ENCODE peak calls at places on chromosomes 7 and 10, in five cellular contexts. L is K562; G is hepatocyte; X is CD4-positive, CD25-positive, alpha-beta regulatory T cell; R is Panc1. Q is an unnamed sample. For H3K36me3, the result is how much of the 10 kb centered on the place peaks cover.

GRCh38 chr7:88758355-88759215 is 915 bp upstream of the ZNF804B start:
- DNase-seq in X (no peak), R (no peak), L (peak), G (peak), Q (no peak)

GRCh38 chr7:134724606-134725005 is 54.8 kb upstream of the CALD1 start:
- DNase-seq in X (no peak), G (no peak), L (peak), R (peak), Q (no peak)

GRCh38 chr7:157849726-157850125 is 512.9 kb downstream of the DNAJB6 start:
- DNase-seq in L (no peak), X (no peak), G (no peak), R (no peak), Q (no peak)

GRCh38 chr7:17774701-17775288 is 165.5 kb downstream of the SNX13 start:
- DNase-seq in X (no peak), L (no peak), R (no peak), G (no peak), Q (no peak)

GRCh38 chr7:131040467-131040932 is 287.2 kb upstream of the MKLN1 start:
- DNase-seq in G (peak), R (peak), X (no peak), L (peak), Q (peak)

GRCh38 chr10:55668326-55668922 is 692.6 kb downstream of the ZWINT start:
- DNase-seq in X (no peak), L (no peak), R (no peak), G (peak), Q (no peak)

GRCh38 chr7:94562525-94562924 is 52.9 kb downstream of the CASD1 start:
- DNase-seq in L (no peak), X (no peak), R (no peak), G (no peak), Q (no peak)

GRCh38 chr7:129376778-129377700 is 57.2 kb upstream of the STRIP2 start:
- DNase-seq in G (no peak), L (no peak), X (no peak), R (no peak), Q (no peak)

GRCh38 chr7:12683678-12684077 is 3.8 kb upstream of the ARL4A start:
- DNase-seq in R (no peak), X (no peak), G (no peak), L (no peak), Q (no peak)

GRCh38 chr7:135001390-135002165 is 15.3 kb downstream of the AGBL3 start:
- DNase-seq in G (no peak), X (no peak), R (no peak), L (no peak), Q (no peak)

GRCh38 chr7:108078156-108078781 is 51.9 kb downstream of the LAMB4 start:
- DNase-seq in R (no peak), L (peak), X (no peak), G (no peak), Q (no peak)

GRCh38 chr7:41219276-41219675 is 483.6 kb downstream of the INHBA start:
- DNase-seq in L (no peak), X (no peak), R (no peak), G (no peak), Q (peak)

GRCh38 chr10:89165923-89166322 is 41.2 kb downstream of the CH25H start:
- DNase-seq in G (no peak), X (no peak), L (no peak), R (no peak), Q (peak)

GRCh38 chr7:34662058-34662457 is 4.0 kb downstream of the NPSR1 start:
- DNase-seq in R (no peak), G (no peak), L (no peak), X (no peak), Q (no peak)

GRCh38 chr10:46028584-46029570 is 1.5 kb downstream of the NCOA4 start:
- DNase-seq in L (peak), G (peak), X (no peak), R (peak), Q (peak)

GRCh38 chr7:122137291-122138077 is 6.6 kb downstream of the AASS start:
- DNase-seq in G (no peak), X (no peak), R (no peak), L (no peak), Q (no peak)

GRCh38 chr7:42315096-42315495 is 78.1 kb upstream of the GLI3 start:
- DNase-seq in L (no peak), G (no peak), X (no peak), R (no peak), Q (no peak)

DNA sequence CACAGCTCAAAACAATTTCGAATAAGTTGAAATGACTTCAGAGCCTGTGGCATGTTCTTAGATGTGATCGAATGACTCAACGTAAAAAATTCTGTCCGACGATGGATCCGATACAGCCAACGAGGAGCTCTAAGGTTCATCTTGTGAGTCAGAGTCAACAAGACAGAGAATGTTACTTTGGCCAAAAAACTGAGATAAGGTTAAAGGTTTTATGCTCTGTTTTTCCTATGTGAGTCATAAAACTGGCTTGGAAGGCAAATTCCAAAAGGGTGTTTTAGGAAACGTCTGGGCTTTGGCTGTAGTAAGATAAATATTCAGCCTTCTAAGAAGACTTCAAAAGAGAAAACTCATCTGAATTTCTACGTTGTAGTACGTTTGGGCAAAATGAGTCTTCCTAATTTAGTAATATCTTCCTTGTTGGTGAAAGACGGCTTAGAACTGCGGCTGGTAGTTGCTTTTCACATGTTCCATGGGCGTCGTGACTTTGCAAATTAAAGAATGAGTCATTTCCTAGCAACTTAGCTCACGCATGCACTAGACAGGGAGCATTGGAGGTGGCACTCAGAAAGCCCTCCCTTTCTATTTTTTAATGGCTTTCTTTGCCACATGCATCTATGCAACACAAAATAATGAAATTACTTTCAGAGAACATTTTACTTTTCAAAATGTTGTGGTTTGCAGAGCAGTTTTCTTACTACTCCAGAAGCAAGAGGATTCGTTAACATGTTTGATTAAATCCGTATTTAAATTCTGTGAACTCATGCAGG is 28.2 kb downstream of the PFKP start:
- DNase-seq in X (no peak), L (peak), R (peak), G (peak), Q (peak)
- H3K36me3 ChIP-seq in X (under half), L (half or more), R (under half), G (under half), Q (under half)

GRCh38 chr10:35532141-35532540 is 73.0 kb upstream of the GJD4 start:
- DNase-seq in R (no peak), L (no peak), X (no peak), G (no peak), Q (no peak)

GRCh38 chr10:35536789-35537188 is 68.4 kb upstream of the GJD4 start:
- DNase-seq in L (no peak), X (no peak), G (no peak), R (no peak), Q (no peak)

GRCh38 chr10:35535136-35535535 is 70.0 kb upstream of the GJD4 start:
- DNase-seq in R (no peak), X (no peak), L (no peak), G (no peak), Q (no peak)

GRCh38 chr10:35533565-35533964 is 71.6 kb upstream of the GJD4 start:
- DNase-seq in L (peak), X (no peak), R (no peak), G (no peak), Q (no peak)
- H3K36me3 ChIP-seq in L (half or more), X (half or more), R (under half), G (under half), Q (under half)

DNA sequence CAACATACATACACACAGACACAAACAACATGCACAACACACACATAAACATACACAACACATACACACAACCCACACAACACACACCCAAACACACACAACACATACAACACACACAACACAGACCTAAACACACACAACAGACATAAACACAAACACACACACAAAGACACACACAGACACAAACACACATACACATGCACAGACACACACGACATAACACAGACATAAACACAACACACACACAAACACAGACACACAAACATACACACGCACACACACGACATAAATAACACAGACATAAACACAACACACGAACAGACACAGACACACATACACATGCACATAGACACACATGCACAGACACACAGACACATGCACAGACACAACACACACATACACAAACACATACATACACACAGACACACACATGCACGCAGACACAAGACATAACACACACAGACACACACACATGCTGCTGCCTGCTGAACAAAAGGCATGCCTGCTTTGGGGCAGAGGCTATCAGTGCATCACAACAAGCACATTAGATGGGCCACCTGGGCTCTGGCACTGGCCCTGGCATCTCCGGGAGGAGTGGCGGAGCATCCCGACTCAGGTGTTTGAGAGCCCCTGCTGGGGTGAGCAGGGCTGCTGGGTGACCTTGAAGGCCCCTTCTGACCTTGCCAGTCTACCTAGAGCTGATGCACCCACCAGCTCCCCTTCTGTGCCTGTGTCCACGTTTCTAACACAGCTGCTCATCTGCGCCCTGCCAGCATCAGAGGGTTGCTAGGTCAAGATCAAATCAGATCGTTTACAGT is 5.3 kb downstream of the LRCH4 start:
- DNase-seq in L (no peak), G (no peak), X (no peak), R (no peak), Q (no peak)
- H3K36me3 ChIP-seq in L (half or more), G (under half), X (half or more), R (under half), Q (under half)

DNA sequence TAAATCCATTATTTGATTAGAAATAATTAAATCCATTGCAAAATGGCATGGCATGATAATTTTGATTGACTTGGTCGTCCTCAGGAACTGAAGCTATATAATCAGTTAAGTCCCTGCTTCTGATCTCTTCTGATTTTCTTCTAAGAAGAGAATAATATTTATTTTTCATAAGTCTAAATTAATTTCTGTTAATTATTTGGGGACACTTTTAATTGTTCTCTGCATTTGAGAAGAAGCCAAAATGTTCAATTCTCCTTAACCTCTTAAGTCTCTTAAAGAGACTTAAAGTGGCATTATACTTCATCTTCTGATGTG is 67.2 kb downstream of the CAV1 start:
- DNase-seq in R (no peak), X (no peak), L (no peak), G (no peak), Q (no peak)
- H3K36me3 ChIP-seq in R (under half), X (under half), L (under half), G (under half), Q (under half)

GRCh38 chr10:100359030-100359432 is 12.0 kb downstream of the SCD start:
- DNase-seq in L (peak), G (no peak), R (no peak), X (no peak), Q (no peak)

GRCh38 chr10:100359529-100360150 is 12.6 kb downstream of the SCD start:
- DNase-seq in G (no peak), X (no peak), R (no peak), L (no peak), Q (no peak)

GRCh38 chr10:100357073-100357858 is 10.2 kb downstream of the SCD start:
- DNase-seq in R (no peak), X (no peak), L (no peak), G (no peak), Q (no peak)

GRCh38 chr10:100362570-100363496 is 15.8 kb downstream of the SCD start:
- DNase-seq in G (no peak), R (no peak), X (no peak), L (no peak), Q (no peak)

GRCh38 chr10:100360234-100360633 is 13.2 kb downstream of the SCD start:
- DNase-seq in G (no peak), R (no peak), L (no peak), X (no peak), Q (no peak)
- H3K36me3 ChIP-seq in G (under half), R (under half), L (half or more), X (under half), Q (under half)

DNA sequence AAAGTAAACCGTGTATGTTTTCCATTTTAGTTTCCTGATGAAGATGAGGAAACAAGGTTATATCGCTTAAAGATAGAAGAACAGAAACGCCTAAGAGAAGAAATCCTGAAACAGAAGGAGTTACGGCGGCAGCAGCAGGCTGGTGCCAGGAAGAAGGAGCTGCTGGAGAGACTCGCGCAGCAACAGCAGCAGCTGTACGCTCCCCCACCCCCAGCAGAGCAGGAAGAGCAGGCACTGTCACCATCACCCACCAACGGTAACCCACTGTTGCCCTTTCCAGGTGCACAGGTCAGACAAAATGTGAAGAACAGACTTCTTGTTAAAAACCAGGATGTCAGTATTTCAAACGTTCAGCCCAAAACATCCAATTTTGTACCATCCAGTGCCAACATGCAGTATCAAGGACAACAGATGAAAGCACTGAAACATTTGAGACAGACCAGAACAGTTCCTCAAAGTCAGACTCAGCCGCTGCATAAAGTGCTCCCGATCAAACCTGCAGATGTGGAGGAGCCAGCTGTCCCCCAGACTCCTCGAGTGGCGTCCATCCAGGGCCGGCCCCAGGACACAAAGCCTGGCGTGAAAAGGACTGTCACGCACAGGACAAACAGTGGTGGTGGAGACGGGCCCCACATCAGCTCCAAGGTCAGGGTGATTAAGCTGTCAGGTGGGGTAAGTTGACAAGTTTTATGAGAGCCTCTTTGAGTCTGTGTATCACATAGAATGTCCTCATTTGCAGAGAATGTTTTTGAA is 67.2 kb downstream of the SHH start:
- DNase-seq in L (no peak), G (no peak), X (no peak), R (no peak), Q (no peak)
- H3K36me3 ChIP-seq in L (half or more), G (under half), X (half or more), R (under half), Q (under half)

DNA sequence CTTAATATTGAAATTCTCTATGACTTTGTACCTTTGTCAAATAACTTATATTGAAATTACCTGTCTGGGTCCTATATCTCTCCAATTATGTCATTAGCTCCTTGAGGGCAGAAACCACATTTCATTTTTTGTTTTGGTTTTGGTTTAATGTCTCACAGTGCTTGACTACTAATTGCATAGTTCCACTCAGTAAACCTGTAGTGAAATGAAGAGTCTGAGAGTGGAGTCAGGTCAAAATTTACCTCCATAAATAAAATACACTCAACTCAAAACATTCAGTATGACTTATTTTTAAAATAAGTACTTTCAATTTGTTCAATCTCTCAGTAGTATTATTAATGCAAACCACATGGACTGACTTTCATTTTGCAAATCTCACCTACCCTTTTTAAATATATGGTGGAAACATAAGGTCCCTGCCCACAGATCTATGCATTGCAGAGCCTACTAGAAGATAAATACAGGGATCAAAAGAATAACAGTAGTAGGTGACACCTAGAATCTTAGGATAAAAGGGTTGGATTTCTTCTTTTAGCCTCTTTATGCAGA is 32.5 kb downstream of the PDE1C start:
- DNase-seq in G (no peak), X (no peak), L (no peak), R (no peak), Q (no peak)
- H3K36me3 ChIP-seq in G (under half), X (under half), L (under half), R (under half), Q (under half)

GRCh38 chr7:200704-201103 is 8.3 kb downstream of the FAM20C start:
- DNase-seq in R (no peak), G (no peak), L (no peak), X (no peak), Q (no peak)

GRCh38 chr7:205117-206010 is 13.0 kb downstream of the FAM20C start:
- DNase-seq in L (no peak), G (no peak), R (no peak), X (peak), Q (no peak)

GRCh38 chr7:207418-208127 is 15.2 kb downstream of the FAM20C start:
- DNase-seq in G (no peak), R (no peak), X (no peak), L (no peak), Q (no peak)

GRCh38 chr7:208128-208673 is 15.8 kb downstream of the FAM20C start:
- DNase-seq in G (no peak), L (no peak), R (no peak), X (no peak), Q (no peak)

DNA sequence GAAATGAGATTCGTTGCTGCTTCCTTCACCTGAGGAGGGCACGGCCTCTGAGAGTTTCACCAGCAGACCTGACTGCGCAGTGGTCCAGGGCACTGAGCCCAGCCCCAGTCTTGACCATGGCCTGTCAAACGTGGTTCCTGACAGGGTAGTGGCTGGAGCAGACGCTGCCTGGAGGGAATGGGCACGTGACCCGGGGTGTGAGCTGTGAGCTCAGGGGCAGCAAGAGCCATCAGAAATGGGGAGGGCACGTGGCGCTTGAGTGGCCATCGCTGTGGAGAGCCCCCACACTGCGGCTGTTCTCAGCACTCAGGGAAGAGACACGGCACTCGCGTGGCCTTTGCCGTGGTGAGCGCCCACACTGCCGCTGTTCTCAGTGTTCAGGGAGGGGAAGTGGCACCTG is 12.0 kb downstream of the FAM20C start:
- DNase-seq in R (no peak), X (no peak), L (no peak), G (no peak), Q (no peak)
- H3K36me3 ChIP-seq in R (under half), X (under half), L (under half), G (under half), Q (under half)

GRCh38 chr7:36887969-36888368 is 163.7 kb upstream of the AOAH start:
- DNase-seq in X (no peak), R (no peak), G (no peak), L (no peak), Q (no peak)

GRCh38 chr7:36884863-36885262 is 160.6 kb upstream of the AOAH start:
- DNase-seq in G (no peak), L (no peak), X (no peak), R (no peak), Q (no peak)

GRCh38 chr7:36887235-36887634 is 162.9 kb upstream of the AOAH start:
- DNase-seq in G (no peak), X (no peak), R (no peak), L (no peak), Q (no peak)

GRCh38 chr7:36894190-36894589 is 169.9 kb upstream of the AOAH start:
- DNase-seq in R (no peak), G (no peak), L (no peak), X (no peak), Q (no peak)

DNA sequence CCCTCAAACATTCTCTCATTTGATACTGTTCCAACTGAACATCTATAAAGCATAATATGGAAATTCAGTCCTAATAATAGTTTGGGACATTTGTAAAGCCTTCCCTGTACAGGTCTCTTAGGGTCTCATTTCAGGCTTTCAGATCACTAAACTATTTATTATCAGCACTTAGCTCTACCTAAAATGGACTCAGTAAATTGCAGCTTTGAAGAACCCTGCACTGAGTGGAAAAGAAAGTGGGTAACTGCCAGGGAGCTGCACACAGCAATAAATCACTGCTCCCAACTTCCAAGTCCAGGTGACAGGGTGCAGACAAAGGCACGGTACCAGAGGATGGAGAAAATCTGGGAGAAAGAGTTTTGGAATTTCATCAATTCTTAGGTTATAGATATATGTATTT is 164.9 kb upstream of the AOAH start:
- DNase-seq in R (no peak), G (no peak), L (no peak), X (no peak), Q (no peak)
- H3K36me3 ChIP-seq in R (under half), G (under half), L (under half), X (half or more), Q (under half)